ENCODE peak calls at places on chromosomes 3 and 15, in nine cellular contexts. Y is ovary, J is stomach, M is suprapubic skin, N is A549, X is transverse colon, F is SK-N-SH, Q is tibial nerve, P is esophagus muscularis mucosa. S is an unnamed sample.
A peak's percentile ranks its signal among the peaks of the same experiment; 100 is the strongest.

GRCh38 chr15:27412413-27412812 is 441.4 kb downstream of the GABRG3 start:
- DNase-seq in Y (no peak), Q (no peak), M (no peak), P (no peak), F (no peak), N (no peak), X (no peak), J (no peak), S (no peak)

GRCh38 chr3:64917914-64918313 is 230.1 kb upstream of the ADAMTS9 start:
- DNase-seq in X (no peak), N (no peak), J (no peak), Y (no peak), Q (no peak), F (no peak), P (no peak), M (no peak), S (no peak)

GRCh38 chr3:185724761-185725160 is 100.1 kb downstream of the IGF2BP2 start:
- DNase-seq in Y (no peak), N (no peak), M (no peak), Q (no peak), J (no peak), X (no peak), F (no peak), P (no peak), S (no peak)

GRCh38 chr15:92112180-92112579 is 258.7 kb downstream of the SLCO3A1 start:
- DNase-seq in M (no peak), X (no peak), N (no peak), Q (no peak), Y (no peak), P (no peak), F (no peak), J (no peak), S (no peak)

GRCh38 chr3:95037927-95038326 is 975.1 kb downstream of the NSUN3 start:
- DNase-seq in Q (no peak), N (no peak), P (no peak), X (no peak), F (no peak), Y (no peak), M (no peak), J (no peak), S (no peak)

GRCh38 chr3:87771338-87772059 is 287.3 kb downstream of the CGGBP1 start:
- DNase-seq in P (no peak), Q (no peak), N (no peak), F (peak; percentile 9), X (no peak), J (no peak), Y (no peak), M (no peak), S (peak; percentile 49)

GRCh38 chr3:157239082-157239704 is 79.2 kb upstream of the CCNL1 start:
- DNase-seq in F (peak; percentile 52), P (no peak), Y (peak; percentile 25), Q (peak; percentile 52), X (peak; percentile 76), N (peak; percentile 60), M (no peak), J (peak; percentile 69), S (peak; percentile 86)

GRCh38 chr3:52769786-52770445 is 824 bp downstream of the NEK4 start:
- DNase-seq in F (no peak), P (no peak), J (no peak), Y (no peak), X (no peak), Q (no peak), N (no peak), M (no peak), S (no peak)

GRCh38 chr3:153051427-153052095 is 110.5 kb upstream of the RAP2B start:
- DNase-seq in M (no peak), Y (no peak), N (peak; percentile 81), F (no peak), P (peak; percentile 57), X (peak; percentile 14), J (no peak), Q (no peak), S (no peak)

GRCh38 chr3:46559030-46559704 is 6.9 kb downstream of the LRRC2 start:
- DNase-seq in N (no peak), J (no peak), M (no peak), X (no peak), F (peak; percentile 47), Q (no peak), Y (no peak), P (peak; percentile 21), S (no peak)

GRCh38 chr3:101170806-101171558 is 149.4 kb downstream of the IMPG2 start:
- DNase-seq in N (no peak), J (no peak), F (no peak), X (no peak), M (no peak), P (no peak), Q (no peak), Y (no peak), S (no peak)

GRCh38 chr3:127749787-127750225 is 72.5 kb downstream of the MGLL start:
- DNase-seq in X (no peak), F (no peak), Q (no peak), Y (no peak), P (no peak), J (no peak), N (no peak), M (peak; percentile 58), S (no peak)

DNA sequence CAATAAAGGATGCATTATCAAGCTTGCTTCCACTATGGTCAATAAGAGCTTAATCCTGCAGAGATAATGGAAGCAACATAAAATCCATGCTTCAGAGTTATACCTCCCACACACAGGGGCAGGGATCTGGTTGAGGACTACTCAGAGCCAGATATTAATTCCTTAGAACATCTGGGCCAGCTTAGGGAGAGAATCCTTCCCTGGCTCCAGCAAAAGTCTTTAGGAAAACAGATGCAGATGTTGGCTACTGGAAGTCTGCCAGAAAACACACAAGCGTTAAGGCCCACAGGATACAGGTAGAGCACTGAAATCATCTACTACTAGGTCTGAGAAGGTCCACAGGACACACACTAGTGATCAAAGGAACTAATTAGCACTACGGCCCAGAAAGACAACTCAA is 25.2 kb downstream of the TMEM202 start:
- DNase-seq in X (no peak), F (no peak), M (no peak), P (no peak), J (no peak), Q (no peak), Y (no peak), N (no peak), S (no peak)
- TF ChIP-seq EP300 in X (no peak), F (no peak), M (no peak), P (no peak), J (no peak), Q (no peak), Y (no peak), N (no peak), S (no peak)

DNA sequence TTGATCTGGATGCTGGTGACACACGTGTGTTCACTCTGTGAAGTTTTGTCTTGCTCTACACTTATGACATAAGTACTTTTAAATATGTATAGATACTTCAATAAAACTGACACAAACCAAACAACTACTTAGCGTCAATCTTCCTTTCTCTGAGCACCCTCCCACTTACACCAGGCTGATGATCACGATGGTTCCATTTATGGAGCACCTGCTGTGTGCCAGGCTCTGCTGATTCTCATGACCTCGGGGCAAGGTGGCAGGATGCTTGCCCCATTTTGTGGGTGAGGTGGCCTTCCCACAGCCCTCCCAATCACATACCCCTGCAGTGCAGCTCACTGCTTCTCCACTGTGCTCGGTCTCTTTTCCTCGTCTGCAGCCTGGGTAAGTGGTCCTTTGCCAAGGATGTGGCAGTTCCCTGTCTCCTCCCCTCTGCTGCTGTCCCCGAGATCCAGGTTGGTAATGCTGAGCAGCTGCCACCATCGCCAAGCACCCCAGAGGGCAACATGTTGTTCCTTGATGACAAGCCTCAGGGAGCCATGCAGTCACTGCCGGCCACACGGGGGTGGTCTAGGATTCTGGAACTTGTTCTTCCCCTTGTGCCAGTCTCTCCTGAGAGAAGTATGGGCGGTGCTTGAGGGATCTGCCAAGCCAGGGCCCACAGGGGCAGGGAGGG is 20.6 kb upstream of the ADCY5 start:
- DNase-seq in M (no peak), F (no peak), P (no peak), X (no peak), N (no peak), J (no peak), Y (no peak), Q (no peak), S (no peak)
- TF ChIP-seq EP300 in M (no peak), F (no peak), P (no peak), X (no peak), N (no peak), J (no peak), Y (no peak), Q (no peak), S (no peak)

GRCh38 chr3:114333180-114333922 is 39.5 kb downstream of the TIGIT start:
- DNase-seq in Y (no peak), F (no peak), N (no peak), X (no peak), M (no peak), P (no peak), J (no peak), Q (no peak), S (no peak)
- TF ChIP-seq EP300 in Y (no peak), F (no peak), N (no peak), X (no peak), M (no peak), P (no peak), J (no peak), Q (no peak), S (no peak)

GRCh38 chr3:130711885-130712284 is 34.7 kb downstream of the PIK3R4 start:
- DNase-seq in X (no peak), N (no peak), J (no peak), F (no peak), M (no peak), Q (no peak), P (no peak), Y (no peak), S (no peak)
- TF ChIP-seq EP300 in X (no peak), N (no peak), J (no peak), F (no peak), M (no peak), Q (no peak), P (no peak), Y (no peak), S (no peak)